ENCODE peak calls at places on chromosomes 6 and 20, in four cellular contexts. U is adrenal gland, K is mesendoderm, E is posterior cingulate gyrus. B is an unnamed sample.
A peak's percentile ranks its signal among the peaks of the same experiment; 100 is the strongest.

GRCh38 chr6:119276211-119276610 is 73.3 kb downstream of the MAN1A1 start:
- DNase-seq in K (no peak), E (no peak), U (no peak), B (no peak)

GRCh38 chr20:59020938-59021551 is 1.8 kb downstream of the TUBB1 start:
- DNase-seq in U (no peak), E (no peak), K (peak; percentile 30), B (no peak)

GRCh38 chr6:32685603-32686002 is 19.1 kb upstream of the HLA-DQB1 start:
- DNase-seq in K (no peak), E (no peak), U (no peak), B (no peak)

GRCh38 chr6:63740709-63741108 is 105.1 kb downstream of the PHF3 start:
- DNase-seq in U (no peak), K (no peak), E (no peak), B (no peak)

GRCh38 chr6:28884423-28885148 is 39.2 kb downstream of the TRIM27 start:
- DNase-seq in K (no peak), E (no peak), U (no peak), B (no peak)

GRCh38 chr6:85273870-85274269 is 176.0 kb upstream of the NT5E start:
- DNase-seq in K (no peak), U (no peak), E (no peak), B (no peak)

GRCh38 chr6:37459981-37460800 is 27.2 kb downstream of the CMTR1 start:
- DNase-seq in K (peak; percentile 91), E (no peak), U (no peak), B (no peak)

GRCh38 chr6:138869343-138869742 is 73.5 kb downstream of the ECT2L start:
- DNase-seq in U (no peak), E (no peak), K (peak; percentile 43), B (peak; percentile 52)

GRCh38 chr20:62025832-62026563 is 39.7 kb downstream of the TAF4 start:
- DNase-seq in U (peak; percentile 69), E (no peak), K (peak; percentile 44), B (no peak)

GRCh38 chr6:106620931-106621672 is 8.2 kb downstream of the RTN4IP1 start:
- DNase-seq in K (peak; percentile 16), U (no peak), E (no peak), B (no peak)

GRCh38 chr20:25867776-25868649 is 171.4 kb upstream of the ZNF337 start:
- DNase-seq in E (peak; percentile 87), U (peak; percentile 82), K (peak; percentile 70), B (peak; percentile 94)

GRCh38 chr6:97294451-97294850 is 11.4 kb upstream of the MMS22L start:
- DNase-seq in K (no peak), E (no peak), U (no peak), B (no peak)

GRCh38 chr6:168648240-168648639 is 207.3 kb downstream of the SMOC2 start:
- DNase-seq in K (no peak), E (no peak), U (no peak), B (peak; percentile 66)

GRCh38 chr6:45922728-45923351 is 92.8 kb downstream of the CLIC5 start:
- DNase-seq in K (peak; percentile 80), U (peak; percentile 79), E (peak; percentile 76), B (peak; percentile 63)

GRCh38 chr20:24871429-24872213 is 77.4 kb upstream of the CST7 start:
- DNase-seq in E (no peak), U (no peak), K (no peak), B (no peak)

GRCh38 chr6:34490390-34491090 is 24.7 kb downstream of the PACSIN1 start:
- DNase-seq in K (peak; percentile 26), E (no peak), U (no peak), B (no peak)

GRCh38 chr6:108896111-108896661 is 48.0 kb downstream of the ARMC2 start:
- DNase-seq in K (no peak), E (no peak), U (no peak), B (no peak)

GRCh38 chr6:113433506-113433991 is 423.6 kb upstream of the MARCKS start:
- DNase-seq in E (no peak), K (no peak), U (peak; percentile 68), B (peak; percentile 78)

GRCh38 chr6:124961784-124962611 is at the start of gene RNF217:
- DNase-seq in K (peak; percentile 72), E (peak; percentile 52), U (peak; percentile 67), B (peak; percentile 72)

GRCh38 chr20:63911171-63911570 is 16.2 kb downstream of the DNAJC5 start:
- DNase-seq in K (no peak), E (peak; percentile 54), U (peak; percentile 57), B (no peak)

GRCh38 chr6:13488015-13488895 is 855 bp upstream of the GFOD1 start:
- DNase-seq in K (peak; percentile 67), U (peak; percentile 39), E (peak; percentile 40), B (peak; percentile 71)

GRCh38 chr6:103983860-103984259 is 875.9 kb downstream of the HACE1 start:
- DNase-seq in E (no peak), U (no peak), K (no peak), B (no peak)

GRCh38 chr6:43170452-43171283 is at the start of gene SRF:
- DNase-seq in K (peak; percentile 100), E (peak; percentile 99), U (peak; percentile 100), B (peak; percentile 99)

GRCh38 chr6:161301338-161301737 is 27.5 kb upstream of the AGPAT4 start:
- DNase-seq in E (no peak), U (no peak), K (no peak), B (peak; percentile 58)

GRCh38 chr20:24502661-24503060 is 33.2 kb downstream of the SYNDIG1 start:
- DNase-seq in K (no peak), E (no peak), U (no peak), B (no peak)

GRCh38 chr6:34771727-34772126 is 14.4 kb downstream of the SNRPC start:
- DNase-seq in U (no peak), E (no peak), K (peak; percentile 48), B (no peak)

GRCh38 chr6:57302477-57302876 is 15.0 kb upstream of the PRIM2 start:
- DNase-seq in K (no peak), E (no peak), U (no peak), B (no peak)

GRCh38 chr6:142728367-142728766 is 216.6 kb downstream of the HIVEP2 start:
- DNase-seq in U (no peak), K (no peak), E (no peak), B (no peak)